ENCODE peak calls at places on chromosomes 11 and 22, in nine cellular contexts. One of them, this sample, is unnamed.

GRCh38 chr11:6631356-6631890 is 12.2 kb upstream of the TPP1 start:
- DNase-seq in caudate nucleus: no peak
- DNase-seq in nucleus accumbens: no peak
- DNase-seq in A549: no peak
- DNase-seq in NCI-H226: no peak
- DNase-seq in SHP77: no peak
- DNase-seq in nephron progenitor cell: no peak
- DNase-seq in RPMI8226: no peak
- DNase-seq in HuH-7.5: no peak
- DNase-seq in this sample: no peak

GRCh38 chr22:50469377-50470305 is 5.2 kb downstream of the SBF1 start:
- DNase-seq in A549: no peak
- DNase-seq in caudate nucleus: peak
- DNase-seq in HuH-7.5: no peak
- DNase-seq in NCI-H226: peak
- DNase-seq in SHP77: no peak
- DNase-seq in nephron progenitor cell: no peak
- DNase-seq in RPMI8226: peak
- DNase-seq in nucleus accumbens: no peak
- DNase-seq in this sample: peak

GRCh38 chr11:22802861-22803260 is 26.7 kb downstream of the SVIP start:
- DNase-seq in A549: no peak
- DNase-seq in nephron progenitor cell: no peak
- DNase-seq in SHP77: no peak
- DNase-seq in caudate nucleus: no peak
- DNase-seq in NCI-H226: no peak
- DNase-seq in RPMI8226: no peak
- DNase-seq in HuH-7.5: no peak
- DNase-seq in nucleus accumbens: no peak
- DNase-seq in this sample: no peak

GRCh38 chr11:78860720-78861422 is 286.2 kb upstream of the NARS2 start:
- DNase-seq in nephron progenitor cell: peak
- DNase-seq in SHP77: no peak
- DNase-seq in HuH-7.5: no peak
- DNase-seq in nucleus accumbens: no peak
- DNase-seq in NCI-H226: no peak
- DNase-seq in A549: no peak
- DNase-seq in RPMI8226: peak
- DNase-seq in caudate nucleus: no peak
- DNase-seq in this sample: no peak

GRCh38 chr11:70377645-70378044 is 20.7 kb upstream of the CTTN start:
- DNase-seq in SHP77: no peak
- DNase-seq in RPMI8226: no peak
- DNase-seq in nucleus accumbens: no peak
- DNase-seq in A549: no peak
- DNase-seq in NCI-H226: no peak
- DNase-seq in HuH-7.5: no peak
- DNase-seq in nephron progenitor cell: no peak
- DNase-seq in caudate nucleus: no peak
- DNase-seq in this sample: no peak

GRCh38 chr11:65501005-65501529 is 2.2 kb downstream of the MALAT1 start:
- DNase-seq in NCI-H226: no peak
- DNase-seq in caudate nucleus: no peak
- DNase-seq in A549: no peak
- DNase-seq in nucleus accumbens: no peak
- DNase-seq in RPMI8226: no peak
- DNase-seq in SHP77: no peak
- DNase-seq in nephron progenitor cell: no peak
- DNase-seq in HuH-7.5: no peak
- DNase-seq in this sample: no peak

GRCh38 chr11:64327338-64327737 is 9.4 kb downstream of the PRDX5 start:
- DNase-seq in nucleus accumbens: no peak
- DNase-seq in nephron progenitor cell: no peak
- DNase-seq in SHP77: no peak
- DNase-seq in caudate nucleus: no peak
- DNase-seq in RPMI8226: peak
- DNase-seq in HuH-7.5: no peak
- DNase-seq in A549: no peak
- DNase-seq in NCI-H226: no peak
- DNase-seq in this sample: no peak

GRCh38 chr11:73426184-73426845 is 50.1 kb downstream of the RELT start:
- DNase-seq in RPMI8226: no peak
- DNase-seq in NCI-H226: no peak
- DNase-seq in nephron progenitor cell: no peak
- DNase-seq in A549: no peak
- DNase-seq in nucleus accumbens: no peak
- DNase-seq in SHP77: no peak
- DNase-seq in caudate nucleus: no peak
- DNase-seq in HuH-7.5: no peak
- DNase-seq in this sample: no peak

GRCh38 chr11:65444314-65445051 is 21.9 kb downstream of the NEAT1 start:
- DNase-seq in RPMI8226: peak
- DNase-seq in NCI-H226: peak
- DNase-seq in nucleus accumbens: no peak
- DNase-seq in SHP77: no peak
- DNase-seq in HuH-7.5: no peak
- DNase-seq in A549: no peak
- DNase-seq in caudate nucleus: no peak
- DNase-seq in nephron progenitor cell: no peak
- DNase-seq in this sample: no peak